ENCODE peak calls at places on chromosomes 6 and 20, in six cellular contexts. H is epithelial cell of proximal tubule, G is glutamatergic neuron, A is GM20000, P is AG04450, B is cardiac fibroblast. R is an unnamed sample.

GRCh38 chr6:87932361-87932760 is 115.3 kb upstream of the SPACA1 start:
- DNase-seq in H (no peak), G (no peak), A (no peak), P (no peak), B (no peak), R (no peak)

GRCh38 chr6:159092631-159093030 is 47.8 kb upstream of the TAGAP start:
- DNase-seq in H (no peak), G (no peak), A (no peak), P (no peak), B (peak), R (no peak)

GRCh38 chr6:99603421-99604160 is 3.0 kb upstream of the PRDM13 start:
- DNase-seq in H (no peak), G (peak), A (peak), P (no peak), B (peak), R (no peak)

GRCh38 chr6:74368746-74369145 is 672.7 kb downstream of the CD109 start:
- DNase-seq in H (no peak), G (no peak), A (no peak), P (peak), B (no peak), R (no peak)

GRCh38 chr6:149060300-149060984 is 257.1 kb upstream of the TAB2 start:
- DNase-seq in H (no peak), G (no peak), A (peak), P (no peak), B (no peak), R (no peak)

GRCh38 chr6:135521431-135521830 is 23.9 kb upstream of the AHI1 start:
- DNase-seq in H (no peak), G (no peak), A (no peak), P (no peak), B (no peak), R (no peak)

GRCh38 chr6:158711264-158711663 is 61.4 kb downstream of the SYTL3 start:
- DNase-seq in H (no peak), G (no peak), A (no peak), P (peak), B (peak), R (no peak)

GRCh38 chr6:49634080-49634810 is 2.4 kb downstream of the RHAG start:
- DNase-seq in H (no peak), G (no peak), A (no peak), P (no peak), B (no peak), R (no peak)

GRCh38 chr6:74939309-74939708 is 266.5 kb downstream of the COL12A1 start:
- DNase-seq in H (no peak), G (no peak), A (no peak), P (no peak), B (peak), R (no peak)

GRCh38 chr6:91653954-91654843 is 1067.3 kb upstream of the MAP3K7 start:
- DNase-seq in H (no peak), G (peak), A (no peak), P (no peak), B (no peak), R (no peak)

GRCh38 chr6:10441004-10441654 is 26.3 kb upstream of the TFAP2A start:
- DNase-seq in H (peak), G (no peak), A (no peak), P (peak), B (peak), R (peak)

GRCh38 chr6:112503210-112503609 is 156.1 kb downstream of the RFPL4B start:
- DNase-seq in H (no peak), G (peak), A (no peak), P (no peak), B (no peak), R (no peak)

GRCh38 chr20:47318027-47318595 is 38.4 kb downstream of the ZMYND8 start:
- DNase-seq in H (no peak), G (no peak), A (peak), P (no peak), B (peak), R (peak)

GRCh38 chr6:143333749-143334520 is 116.6 kb downstream of the ADAT2 start:
- DNase-seq in H (no peak), G (no peak), A (no peak), P (no peak), B (no peak), R (peak)

GRCh38 chr6:20173833-20174796 is 38.2 kb downstream of the MBOAT1 start:
- DNase-seq in H (no peak), G (no peak), A (peak), P (no peak), B (no peak), R (no peak)

GRCh38 chr6:151998784-151999183 is 191.3 kb downstream of the ESR1 start:
- DNase-seq in H (no peak), G (no peak), A (no peak), P (no peak), B (no peak), R (no peak)

GRCh38 chr20:41984031-41984430 is 365.9 kb upstream of the CHD6 start:
- DNase-seq in H (no peak), G (no peak), A (no peak), P (no peak), B (no peak), R (no peak)

GRCh38 chr20:47493954-47494293 is 7.8 kb upstream of the NCOA3 start:
- DNase-seq in H (no peak), G (no peak), A (no peak), P (no peak), B (no peak), R (no peak)

GRCh38 chr6:149094156-149094555 is 223.4 kb upstream of the TAB2 start:
- DNase-seq in H (no peak), G (no peak), A (no peak), P (no peak), B (peak), R (no peak)

GRCh38 chr6:107704377-107705013 is 119.6 kb downstream of the SCML4 start:
- DNase-seq in H (no peak), G (no peak), A (peak), P (no peak), B (peak), R (no peak)

DNA sequence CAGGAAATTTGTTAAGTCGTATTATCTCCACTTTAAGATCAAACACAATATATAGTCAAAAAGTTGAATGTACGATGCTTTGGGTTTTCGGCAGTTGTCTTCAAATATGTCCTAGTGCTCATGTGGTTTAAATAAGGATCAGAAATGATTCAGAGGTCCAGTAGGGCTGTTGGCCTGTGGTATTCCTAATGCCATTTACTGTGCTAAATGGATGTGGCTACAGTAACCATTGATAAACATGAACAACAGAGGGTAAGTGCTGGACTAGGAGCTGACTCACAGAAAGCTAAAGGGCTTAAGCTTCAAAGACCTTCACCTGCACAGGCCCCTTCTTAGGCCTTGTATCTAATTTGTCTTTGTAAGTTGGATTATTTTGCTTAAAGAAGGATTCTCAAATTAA is 80.5 kb upstream of the TPD52L1 start:
- DNase-seq in H (no peak), G (no peak), A (no peak), P (no peak), B (no peak), R (no peak)
- TF ChIP-seq CTCF in H (no peak), G (no peak), A (no peak), P (no peak), B (no peak), R (no peak)

DNA sequence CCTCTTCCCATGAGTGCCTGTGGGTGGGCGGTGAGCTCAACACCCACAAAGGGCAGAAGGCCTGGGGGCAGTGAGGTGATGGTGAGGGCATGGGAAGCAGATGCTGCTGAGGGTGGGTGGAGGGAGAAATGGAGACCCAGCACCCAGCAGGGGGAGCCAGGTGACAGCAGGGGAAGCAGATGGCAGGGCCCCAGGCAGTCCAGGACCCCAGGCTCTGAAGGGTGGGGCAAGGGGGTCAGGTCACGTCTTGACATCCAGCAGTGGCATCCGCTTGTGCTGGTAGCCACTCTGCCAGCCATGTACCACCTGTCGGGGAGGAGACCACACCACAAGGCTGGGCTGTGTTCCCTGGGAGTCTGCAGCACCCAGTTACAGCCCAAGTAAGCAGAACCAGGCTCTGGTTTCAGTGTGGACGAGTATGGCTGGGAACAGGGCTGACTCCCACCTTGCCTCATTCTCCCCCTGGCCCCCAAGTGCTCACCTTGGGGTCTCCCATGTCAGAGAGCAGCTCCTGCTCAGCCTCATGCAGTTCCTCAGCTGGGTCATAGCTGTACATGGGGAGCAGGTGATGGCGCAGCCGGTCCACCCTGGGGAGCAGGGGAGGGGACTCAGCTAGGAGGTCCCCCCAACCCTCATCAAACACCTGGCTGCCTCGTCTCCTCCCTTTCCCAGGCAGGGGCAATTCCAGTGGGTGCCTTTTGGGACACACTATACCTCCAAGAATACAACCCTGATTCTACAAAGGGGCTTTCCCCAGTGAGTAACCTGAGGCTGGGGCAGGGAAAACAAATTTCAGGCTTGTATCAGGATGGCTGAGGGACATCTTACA is 2.0 kb downstream of the SMIM29 start:
- DNase-seq in H (no peak), G (peak), A (peak), P (no peak), B (peak), R (no peak)
- TF ChIP-seq CTCF in H (peak), G (peak), A (peak), P (peak), B (peak), R (no peak)

GRCh38 chr6:116215414-116215813 is 38.5 kb downstream of the TSPYL4 start:
- DNase-seq in H (no peak), G (no peak), A (no peak), P (no peak), B (peak), R (no peak)

GRCh38 chr6:116220172-116220571 is 33.7 kb downstream of the TSPYL4 start:
- DNase-seq in H (no peak), G (peak), A (no peak), P (no peak), B (peak), R (no peak)

GRCh38 chr6:116218172-116218633 is 35.7 kb downstream of the TSPYL4 start:
- DNase-seq in H (no peak), G (no peak), A (no peak), P (no peak), B (peak), R (no peak)

GRCh38 chr6:116218866-116219265 is 35.0 kb downstream of the TSPYL4 start:
- DNase-seq in H (no peak), G (no peak), A (no peak), P (no peak), B (no peak), R (no peak)

DNA sequence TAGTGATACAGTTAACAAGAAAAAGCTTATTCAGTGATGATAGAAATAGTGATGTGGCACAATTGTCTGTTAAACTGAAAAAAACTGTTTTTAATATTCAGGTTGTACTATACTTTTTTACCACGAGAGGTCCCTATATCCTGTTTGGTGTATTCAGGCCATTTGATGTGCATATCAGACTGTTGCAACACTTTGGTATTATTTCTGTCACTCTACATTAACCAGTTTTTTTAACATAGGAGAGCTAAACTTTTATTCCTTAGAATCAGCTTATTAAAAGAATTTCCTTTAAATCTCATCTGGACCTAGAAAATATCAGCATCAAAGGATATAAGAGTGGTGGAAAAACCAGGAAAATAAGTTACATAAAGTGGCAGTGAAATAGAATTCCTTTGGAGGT is 36.8 kb downstream of the TSPYL4 start:
- DNase-seq in H (no peak), G (no peak), A (peak), P (no peak), B (peak), R (no peak)
- TF ChIP-seq CTCF in H (peak), G (peak), A (no peak), P (peak), B (peak), R (peak)

GRCh38 chr20:44683263-44684046 is 31.7 kb upstream of the CCN5 start:
- DNase-seq in H (no peak), G (peak), A (peak), P (no peak), B (peak), R (peak)
- TF ChIP-seq CTCF in H (peak), G (peak), A (no peak), P (peak), B (peak), R (peak)

GRCh38 chr6:167553716-167554115 is 228.8 kb downstream of the TTLL2 start:
- DNase-seq in H (no peak), G (no peak), A (no peak), P (no peak), B (no peak), R (no peak)
- TF ChIP-seq CTCF in H (no peak), G (no peak), A (no peak), P (no peak), B (no peak), R (no peak)

R was measured in keratinocyte.